ENCODE peak calls at places on chromosomes 12 and 14, in nine cellular contexts. One of them, this sample, is unnamed.

GRCh38 chr12:68780731-68781130 is 27.2 kb upstream of the MDM2 start:
- DNase-seq in GM13976: no peak
- DNase-seq in astrocyte of the hippocampus: peak; percentile 36
- DNase-seq in fibroblast of mammary gland: no peak
- DNase-seq in anterior cingulate cortex: no peak
- DNase-seq in HFFc6: no peak
- DNase-seq in heart left ventricle: no peak
- DNase-seq in IMR-90: peak; percentile 44
- DNase-seq in AG09309: no peak
- DNase-seq in this sample: no peak

GRCh38 chr14:50067723-50068495 is 48.5 kb downstream of the VCPKMT start:
- DNase-seq in AG09309: peak; percentile 28
- DNase-seq in heart left ventricle: no peak
- DNase-seq in GM13976: no peak
- DNase-seq in astrocyte of the hippocampus: peak; percentile 87
- DNase-seq in IMR-90: peak; percentile 81
- DNase-seq in fibroblast of mammary gland: peak; percentile 76
- DNase-seq in HFFc6: peak; percentile 64
- DNase-seq in anterior cingulate cortex: no peak
- DNase-seq in this sample: no peak

GRCh38 chr14:58637040-58637390 is 747 bp upstream of the DACT1 start:
- DNase-seq in AG09309: peak; percentile 88
- DNase-seq in IMR-90: peak; percentile 94
- DNase-seq in fibroblast of mammary gland: peak; percentile 77
- DNase-seq in HFFc6: peak; percentile 75
- DNase-seq in anterior cingulate cortex: no peak
- DNase-seq in astrocyte of the hippocampus: peak; percentile 89
- DNase-seq in GM13976: no peak
- DNase-seq in heart left ventricle: peak; percentile 29
- DNase-seq in this sample: no peak

GRCh38 chr14:76829650-76830421 is 3.6 kb downstream of the LRRC74A start:
- DNase-seq in GM13976: no peak
- DNase-seq in anterior cingulate cortex: no peak
- DNase-seq in heart left ventricle: peak; percentile 74
- DNase-seq in HFFc6: no peak
- DNase-seq in AG09309: no peak
- DNase-seq in fibroblast of mammary gland: no peak
- DNase-seq in IMR-90: no peak
- DNase-seq in astrocyte of the hippocampus: peak; percentile 49
- DNase-seq in this sample: no peak

GRCh38 chr12:93624595-93625294 is 52.3 kb downstream of the SOCS2 start:
- DNase-seq in heart left ventricle: no peak
- DNase-seq in AG09309: peak; percentile 93
- DNase-seq in fibroblast of mammary gland: peak; percentile 98
- DNase-seq in GM13976: peak; percentile 44
- DNase-seq in HFFc6: peak; percentile 98
- DNase-seq in IMR-90: peak; percentile 98
- DNase-seq in astrocyte of the hippocampus: peak; percentile 82
- DNase-seq in anterior cingulate cortex: no peak
- DNase-seq in this sample: no peak

GRCh38 chr12:124533456-124533855 is 34.0 kb downstream of the NCOR2 start:
- DNase-seq in AG09309: no peak
- DNase-seq in heart left ventricle: no peak
- DNase-seq in astrocyte of the hippocampus: no peak
- DNase-seq in HFFc6: no peak
- DNase-seq in fibroblast of mammary gland: no peak
- DNase-seq in IMR-90: no peak
- DNase-seq in anterior cingulate cortex: no peak
- DNase-seq in GM13976: no peak
- DNase-seq in this sample: no peak

GRCh38 chr12:49974231-49974675 is 1.5 kb downstream of the AQP6 start:
- DNase-seq in HFFc6: peak; percentile 31
- DNase-seq in heart left ventricle: peak; percentile 70
- DNase-seq in IMR-90: peak; percentile 64
- DNase-seq in AG09309: no peak
- DNase-seq in anterior cingulate cortex: no peak
- DNase-seq in GM13976: no peak
- DNase-seq in astrocyte of the hippocampus: peak; percentile 80
- DNase-seq in fibroblast of mammary gland: peak; percentile 66
- DNase-seq in this sample: no peak

GRCh38 chr14:92657457-92658142 is 90.8 kb downstream of the LGMN start:
- DNase-seq in GM13976: no peak
- DNase-seq in HFFc6: no peak
- DNase-seq in heart left ventricle: peak; percentile 61
- DNase-seq in anterior cingulate cortex: no peak
- DNase-seq in astrocyte of the hippocampus: no peak
- DNase-seq in IMR-90: no peak
- DNase-seq in fibroblast of mammary gland: no peak
- DNase-seq in AG09309: no peak
- DNase-seq in this sample: no peak

GRCh38 chr14:69013943-69014782 is 35.1 kb upstream of the ACTN1 start:
- DNase-seq in IMR-90: peak; percentile 83
- DNase-seq in anterior cingulate cortex: no peak
- DNase-seq in HFFc6: no peak
- DNase-seq in astrocyte of the hippocampus: peak; percentile 11
- DNase-seq in heart left ventricle: peak; percentile 51
- DNase-seq in fibroblast of mammary gland: peak; percentile 50
- DNase-seq in AG09309: no peak
- DNase-seq in GM13976: no peak
- DNase-seq in this sample: no peak

GRCh38 chr12:120388711-120389431 is 19.9 kb upstream of the MSI1 start:
- DNase-seq in AG09309: no peak
- DNase-seq in GM13976: no peak
- DNase-seq in fibroblast of mammary gland: no peak
- DNase-seq in astrocyte of the hippocampus: peak; percentile 31
- DNase-seq in IMR-90: no peak
- DNase-seq in heart left ventricle: no peak
- DNase-seq in HFFc6: no peak
- DNase-seq in anterior cingulate cortex: no peak
- DNase-seq in this sample: no peak

GRCh38 chr12:104230704-104231103 is 15.1 kb downstream of the TXNRD1 start:
- DNase-seq in anterior cingulate cortex: no peak
- DNase-seq in HFFc6: no peak
- DNase-seq in IMR-90: no peak
- DNase-seq in heart left ventricle: no peak
- DNase-seq in GM13976: no peak
- DNase-seq in AG09309: no peak
- DNase-seq in astrocyte of the hippocampus: no peak
- DNase-seq in fibroblast of mammary gland: no peak
- DNase-seq in this sample: no peak

GRCh38 chr12:90499793-90500192 is 455.2 kb downstream of the CCER1 start:
- DNase-seq in GM13976: no peak
- DNase-seq in fibroblast of mammary gland: no peak
- DNase-seq in astrocyte of the hippocampus: no peak
- DNase-seq in HFFc6: no peak
- DNase-seq in IMR-90: no peak
- DNase-seq in heart left ventricle: no peak
- DNase-seq in AG09309: no peak
- DNase-seq in anterior cingulate cortex: no peak
- DNase-seq in this sample: no peak

GRCh38 chr14:80850197-80850814 is 91.2 kb downstream of the CEP128 start:
- DNase-seq in heart left ventricle: no peak
- DNase-seq in AG09309: peak; percentile 7
- DNase-seq in anterior cingulate cortex: no peak
- DNase-seq in IMR-90: peak; percentile 68
- DNase-seq in astrocyte of the hippocampus: peak; percentile 65
- DNase-seq in HFFc6: peak; percentile 50
- DNase-seq in GM13976: no peak
- DNase-seq in fibroblast of mammary gland: peak; percentile 67
- DNase-seq in this sample: no peak

GRCh38 chr12:117318591-117318990 is 42.8 kb downstream of the NOS1 start:
- DNase-seq in HFFc6: no peak
- DNase-seq in GM13976: no peak
- DNase-seq in heart left ventricle: no peak
- DNase-seq in astrocyte of the hippocampus: no peak
- DNase-seq in anterior cingulate cortex: no peak
- DNase-seq in fibroblast of mammary gland: no peak
- DNase-seq in IMR-90: no peak
- DNase-seq in AG09309: no peak
- DNase-seq in this sample: no peak

GRCh38 chr12:105106621-105107020 is 910 bp upstream of the WASHC4 start:
- DNase-seq in heart left ventricle: no peak
- DNase-seq in HFFc6: no peak
- DNase-seq in IMR-90: no peak
- DNase-seq in AG09309: no peak
- DNase-seq in GM13976: no peak
- DNase-seq in fibroblast of mammary gland: no peak
- DNase-seq in anterior cingulate cortex: no peak
- DNase-seq in astrocyte of the hippocampus: no peak
- DNase-seq in this sample: no peak

GRCh38 chr14:70789361-70789760 is 20.0 kb downstream of the MAP3K9 start:
- DNase-seq in fibroblast of mammary gland: peak; percentile 53
- DNase-seq in HFFc6: peak; percentile 39
- DNase-seq in astrocyte of the hippocampus: peak; percentile 57
- DNase-seq in GM13976: no peak
- DNase-seq in heart left ventricle: no peak
- DNase-seq in AG09309: peak; percentile 8
- DNase-seq in anterior cingulate cortex: no peak
- DNase-seq in IMR-90: peak; percentile 70
- DNase-seq in this sample: no peak

GRCh38 chr12:120496353-120497340 is 734 bp downstream of the DYNLL1 start:
- DNase-seq in astrocyte of the hippocampus: peak; percentile 61
- DNase-seq in IMR-90: peak; percentile 56
- DNase-seq in AG09309: no peak
- DNase-seq in anterior cingulate cortex: peak; percentile 34
- DNase-seq in heart left ventricle: peak; percentile 84
- DNase-seq in HFFc6: peak; percentile 27
- DNase-seq in GM13976: peak; percentile 72
- DNase-seq in fibroblast of mammary gland: peak; percentile 65
- DNase-seq in this sample: peak; percentile 20

GRCh38 chr14:24436355-24437019 is 6.1 kb downstream of the SDR39U1 start:
- DNase-seq in astrocyte of the hippocampus: peak; percentile 78
- DNase-seq in anterior cingulate cortex: no peak
- DNase-seq in IMR-90: peak; percentile 85
- DNase-seq in heart left ventricle: no peak
- DNase-seq in fibroblast of mammary gland: peak; percentile 92
- DNase-seq in HFFc6: peak; percentile 76
- DNase-seq in GM13976: peak; percentile 76
- DNase-seq in AG09309: peak; percentile 67
- DNase-seq in this sample: no peak

GRCh38 chr12:92593734-92594402 is 108.9 kb upstream of the PLEKHG7 start:
- DNase-seq in astrocyte of the hippocampus: peak; percentile 64
- DNase-seq in heart left ventricle: peak; percentile 21
- DNase-seq in GM13976: peak; percentile 75
- DNase-seq in anterior cingulate cortex: no peak
- DNase-seq in HFFc6: peak; percentile 92
- DNase-seq in IMR-90: peak; percentile 96
- DNase-seq in fibroblast of mammary gland: peak; percentile 95
- DNase-seq in AG09309: peak; percentile 87
- DNase-seq in this sample: peak; percentile 60

GRCh38 chr12:47039756-47040155 is 39.7 kb upstream of the PCED1B start:
- DNase-seq in GM13976: no peak
- DNase-seq in fibroblast of mammary gland: no peak
- DNase-seq in astrocyte of the hippocampus: no peak
- DNase-seq in HFFc6: no peak
- DNase-seq in heart left ventricle: no peak
- DNase-seq in IMR-90: no peak
- DNase-seq in AG09309: no peak
- DNase-seq in anterior cingulate cortex: no peak
- DNase-seq in this sample: no peak

GRCh38 chr14:53696217-53696965 is 260.2 kb downstream of the BMP4 start:
- DNase-seq in IMR-90: peak; percentile 16
- DNase-seq in anterior cingulate cortex: no peak
- DNase-seq in GM13976: no peak
- DNase-seq in fibroblast of mammary gland: peak; percentile 2
- DNase-seq in astrocyte of the hippocampus: peak; percentile 26
- DNase-seq in heart left ventricle: no peak
- DNase-seq in AG09309: no peak
- DNase-seq in HFFc6: no peak
- DNase-seq in this sample: no peak

GRCh38 chr14:23664207-23664885 is 28.2 kb downstream of the DHRS2 start:
- DNase-seq in heart left ventricle: no peak
- DNase-seq in IMR-90: no peak
- DNase-seq in GM13976: no peak
- DNase-seq in astrocyte of the hippocampus: no peak
- DNase-seq in AG09309: no peak
- DNase-seq in fibroblast of mammary gland: no peak
- DNase-seq in HFFc6: no peak
- DNase-seq in anterior cingulate cortex: no peak
- DNase-seq in this sample: no peak

GRCh38 chr14:33915682-33916081 is 35.2 kb downstream of the EGLN3 start:
- DNase-seq in anterior cingulate cortex: no peak
- DNase-seq in AG09309: no peak
- DNase-seq in heart left ventricle: no peak
- DNase-seq in GM13976: no peak
- DNase-seq in IMR-90: no peak
- DNase-seq in HFFc6: no peak
- DNase-seq in fibroblast of mammary gland: no peak
- DNase-seq in astrocyte of the hippocampus: no peak
- DNase-seq in this sample: no peak

GRCh38 chr12:75489613-75490210 is 9.2 kb downstream of the GLIPR1 start:
- DNase-seq in anterior cingulate cortex: no peak
- DNase-seq in fibroblast of mammary gland: peak; percentile 67
- DNase-seq in HFFc6: peak; percentile 69
- DNase-seq in AG09309: no peak
- DNase-seq in heart left ventricle: no peak
- DNase-seq in IMR-90: peak; percentile 63
- DNase-seq in astrocyte of the hippocampus: peak; percentile 55
- DNase-seq in GM13976: no peak
- DNase-seq in this sample: no peak

GRCh38 chr12:115963030-115963480 is 314.4 kb downstream of the MED13L start:
- DNase-seq in heart left ventricle: no peak
- DNase-seq in HFFc6: peak; percentile 79
- DNase-seq in anterior cingulate cortex: no peak
- DNase-seq in GM13976: no peak
- DNase-seq in fibroblast of mammary gland: peak; percentile 69
- DNase-seq in AG09309: peak; percentile 8
- DNase-seq in IMR-90: peak; percentile 78
- DNase-seq in astrocyte of the hippocampus: peak; percentile 67
- DNase-seq in this sample: no peak

GRCh38 chr14:101912841-101913240 is 51.5 kb upstream of the DYNC1H1 start:
- DNase-seq in fibroblast of mammary gland: no peak
- DNase-seq in GM13976: no peak
- DNase-seq in heart left ventricle: no peak
- DNase-seq in HFFc6: no peak
- DNase-seq in AG09309: no peak
- DNase-seq in anterior cingulate cortex: no peak
- DNase-seq in IMR-90: no peak
- DNase-seq in astrocyte of the hippocampus: no peak
- DNase-seq in this sample: no peak

GRCh38 chr14:63840981-63841380 is 11.8 kb upstream of the SYNE2 start:
- DNase-seq in IMR-90: no peak
- DNase-seq in fibroblast of mammary gland: no peak
- DNase-seq in HFFc6: no peak
- DNase-seq in GM13976: no peak
- DNase-seq in heart left ventricle: no peak
- DNase-seq in anterior cingulate cortex: no peak
- DNase-seq in AG09309: no peak
- DNase-seq in astrocyte of the hippocampus: no peak
- DNase-seq in this sample: peak; percentile 48

GRCh38 chr14:23486116-23486515 is 16.6 kb downstream of the NGDN start:
- DNase-seq in fibroblast of mammary gland: no peak
- DNase-seq in astrocyte of the hippocampus: no peak
- DNase-seq in heart left ventricle: no peak
- DNase-seq in anterior cingulate cortex: no peak
- DNase-seq in HFFc6: no peak
- DNase-seq in AG09309: no peak
- DNase-seq in GM13976: no peak
- DNase-seq in IMR-90: no peak
- DNase-seq in this sample: no peak

This sample was measured in NK-92 treated with Interleukin-12 subunit alpha and Interleukin-12 subunit beta, amount 100 ng/mL, for 24 hours.